ENCODE peak calls at places on chromosomes 11 and 22, in ten cellular contexts. R, W, O, S, D, B, K, J, U and F are unnamed samples.

GRCh38 chr11:114239632-114240224 is 56.5 kb upstream of the NNMT start:
- DNase-seq in R (peak; percentile 48), W (no peak), O (no peak), S (no peak), D (no peak), B (no peak), K (no peak), J (no peak), U (no peak), F (no peak)

GRCh38 chr11:117037279-117037951 is 60.8 kb downstream of the SIK3 start:
- DNase-seq in R (no peak), W (no peak), O (peak; percentile 40), S (no peak), D (no peak), B (no peak), K (no peak), J (no peak), U (no peak), F (peak; percentile 57)

GRCh38 chr11:115242982-115243381 is 261.2 kb downstream of the CADM1 start:
- DNase-seq in R (no peak), W (no peak), O (no peak), S (no peak), D (no peak), B (no peak), K (no peak), J (no peak), U (no peak), F (peak; percentile 4)

GRCh38 chr11:81476345-81476744 is 1257.3 kb downstream of the FAM181B start:
- DNase-seq in R (no peak), W (no peak), O (no peak), S (no peak), D (no peak), B (no peak), K (no peak), J (no peak), U (no peak), F (peak; percentile 69)

GRCh38 chr11:74142624-74143023 is 28.2 kb downstream of the C2CD3 start:
- DNase-seq in R (no peak), W (no peak), O (peak; percentile 38), S (no peak), D (no peak), B (peak; percentile 70), K (no peak), J (peak; percentile 40), U (no peak), F (peak; percentile 57)

GRCh38 chr11:1879941-1880720 is 11.6 kb downstream of the PRR33 start:
- DNase-seq in R (no peak), W (no peak), O (peak; percentile 72), S (peak; percentile 81), D (no peak), B (no peak), K (no peak), J (peak; percentile 22), U (peak; percentile 85), F (no peak)

GRCh38 chr11:79198203-79198897 is 242.5 kb downstream of the TENM4 start:
- DNase-seq in R (no peak), W (no peak), O (no peak), S (no peak), D (no peak), B (no peak), K (no peak), J (no peak), U (no peak), F (no peak)

GRCh38 chr11:16191212-16191851 is 165.0 kb downstream of the SOX6 start:
- DNase-seq in R (no peak), W (peak; percentile 7), O (no peak), S (no peak), D (no peak), B (peak; percentile 18), K (no peak), J (no peak), U (no peak), F (peak; percentile 3)

GRCh38 chr11:116808262-116809175 is 14.6 kb downstream of the APOA4 start:
- DNase-seq in R (no peak), W (no peak), O (peak; percentile 86), S (no peak), D (no peak), B (peak; percentile 32), K (no peak), J (no peak), U (no peak), F (peak; percentile 80)

GRCh38 chr11:27218498-27219038 is 144.4 kb downstream of the CCDC34 start:
- DNase-seq in R (no peak), W (no peak), O (peak; percentile 96), S (no peak), D (no peak), B (peak; percentile 95), K (no peak), J (peak; percentile 93), U (no peak), F (peak; percentile 24)

GRCh38 chr11:57240757-57241156 is 3.7 kb upstream of the APLNR start:
- DNase-seq in R (no peak), W (no peak), O (no peak), S (no peak), D (peak; percentile 53), B (no peak), K (no peak), J (no peak), U (no peak), F (no peak)

GRCh38 chr22:41382098-41382578 is 396 bp downstream of the TEF start:
- DNase-seq in R (peak; percentile 87), W (peak; percentile 76), O (peak; percentile 27), S (peak; percentile 89), D (peak; percentile 90), B (no peak), K (no peak), J (no peak), U (peak; percentile 79), F (peak; percentile 30)

GRCh38 chr22:46547179-46547882 is 9.9 kb upstream of the CELSR1 start:
- DNase-seq in R (no peak), W (no peak), O (peak; percentile 65), S (no peak), D (peak; percentile 55), B (peak; percentile 77), K (no peak), J (peak; percentile 66), U (peak; percentile 49), F (peak; percentile 95)

GRCh38 chr22:35330258-35330861 is 30.7 kb downstream of the TOM1 start:
- DNase-seq in R (no peak), W (peak; percentile 49), O (peak; percentile 92), S (no peak), D (no peak), B (peak; percentile 86), K (no peak), J (peak; percentile 62), U (peak; percentile 89), F (peak; percentile 73)

GRCh38 chr11:128940603-128941002 is 2.1 kb downstream of the TP53AIP1 start:
- DNase-seq in R (no peak), W (no peak), O (no peak), S (no peak), D (no peak), B (no peak), K (no peak), J (no peak), U (no peak), F (peak; percentile 87)
- H3K4me3 ChIP-seq in R (no peak overlapping the region), W (no peak overlapping the region), O (no peak overlapping the region), S (no peak overlapping the region), D (no peak overlapping the region), B (no peak overlapping the region), K (no peak overlapping the region), J (no peak overlapping the region), U (no peak overlapping the region), F (no peak overlapping the region)

GRCh38 chr11:125946712-125947418 is 1.0 kb downstream of the VSIG10L2 start:
- DNase-seq in R (no peak), W (no peak), O (no peak), S (peak; percentile 62), D (no peak), B (no peak), K (no peak), J (no peak), U (no peak), F (no peak)
- TF ChIP-seq CTCF in R (no peak), W (no peak), O (no peak), S (no peak), D (no peak), B (no peak), K (no peak), J (no peak), U (no peak), F (no peak)

GRCh38 chr11:118180300-118180703 is 3.9 kb upstream of the SCN2B start:
- DNase-seq in R (no peak), W (peak; percentile 35), O (no peak), S (no peak), D (peak; percentile 76), B (no peak), K (no peak), J (no peak), U (peak; percentile 66), F (peak; percentile 65)
- H3K4me3 ChIP-seq in R (no peak overlapping the region), W (no peak overlapping the region), O (no peak overlapping the region), S (peak overlapping the region; percentile 39), D (peak overlapping the region; percentile 30), B (no peak overlapping the region), K (no peak overlapping the region), J (no peak overlapping the region), U (peak overlapping the region; percentile 31), F (no peak overlapping the region)

GRCh38 chr11:75386912-75387311 is 12.4 kb upstream of the RPS3 start:
- DNase-seq in R (no peak), W (no peak), O (no peak), S (no peak), D (no peak), B (no peak), K (no peak), J (no peak), U (no peak), F (peak; percentile 51)

GRCh38 chr11:75380716-75381420 is 18.4 kb upstream of the RPS3 start:
- DNase-seq in R (no peak), W (no peak), O (no peak), S (no peak), D (no peak), B (no peak), K (no peak), J (no peak), U (no peak), F (peak; percentile 84)

GRCh38 chr11:75383246-75383645 is 16.1 kb upstream of the RPS3 start:
- DNase-seq in R (no peak), W (no peak), O (no peak), S (no peak), D (no peak), B (no peak), K (no peak), J (no peak), U (no peak), F (no peak)

GRCh38 chr11:75387742-75388294 is 11.5 kb upstream of the RPS3 start:
- DNase-seq in R (no peak), W (no peak), O (no peak), S (no peak), D (no peak), B (no peak), K (no peak), J (no peak), U (no peak), F (no peak)

DNA sequence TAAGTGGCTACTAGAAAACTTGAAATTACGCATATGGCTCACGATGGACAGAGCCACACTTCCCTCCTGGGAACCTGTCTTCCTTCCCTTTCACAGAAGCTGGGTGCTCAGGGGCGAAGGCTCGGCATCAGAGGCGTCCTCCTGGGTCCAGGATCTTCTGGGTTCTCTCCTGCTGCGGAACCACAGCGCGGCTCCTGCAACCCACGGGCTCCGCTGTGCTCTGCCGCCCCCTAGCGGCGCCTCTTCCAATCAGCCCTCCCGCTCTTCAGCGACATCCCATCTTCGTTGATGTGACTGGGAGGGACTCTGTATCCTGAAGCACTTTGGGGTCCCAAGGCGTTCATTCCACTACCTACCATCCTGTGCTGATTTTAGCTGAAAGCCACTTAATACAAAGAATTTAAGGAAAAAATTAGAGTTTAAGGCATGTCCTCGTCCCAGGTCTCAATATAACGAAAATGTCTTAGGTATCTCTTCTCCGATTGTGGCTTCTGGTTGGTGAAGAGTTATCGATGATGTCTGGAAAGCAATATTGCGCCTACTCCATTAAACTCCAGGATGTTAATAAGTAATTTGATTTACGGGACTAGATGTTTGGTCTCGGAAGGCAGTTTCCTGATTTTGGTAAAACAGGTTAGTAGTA is 14.8 kb upstream of the RPS3 start:
- DNase-seq in R (peak; percentile 87), W (peak; percentile 73), O (peak; percentile 57), S (no peak), D (peak; percentile 88), B (peak; percentile 47), K (no peak), J (peak; percentile 44), U (peak; percentile 75), F (peak; percentile 67)
- TF ChIP-seq CTCF in R (peak; percentile 97), W (peak; percentile 98), O (peak; percentile 93), S (peak; percentile 95), D (peak; percentile 98), B (peak; percentile 98), K (peak; percentile 97), J (peak; percentile 96), U (peak; percentile 98), F (peak; percentile 95)